ENCODE peak calls at places on chromosomes 4 and X, in ten cellular contexts. A is activated naive CD4-positive, alpha-beta T cell treated with Interleukin-2 at 50 U/mL for 16 hours; L is body of pancreas; G is C1 segment of cervical spinal cord; W is NCI-H1092; T is NCI-H1417; S is EL; U is Caki2; X is H9; I is foreskin fibroblast. Y is an unnamed sample.

GRCh38 chr4:29278580-29278979 is 1441.6 kb upstream of the PCDH7 start:
- DNase-seq in A (no peak), L (no peak), G (no peak), W (no peak), T (no peak), S (peak; percentile 80), U (no peak), X (no peak), I (peak; percentile 12), Y (peak; percentile 5)

GRCh38 chrX:153688900-153689590 is 1.3 kb downstream of the SLC6A8 start:
- DNase-seq in A (no peak), L (peak; percentile 76), G (peak; percentile 42), W (no peak), T (no peak), S (peak; percentile 43), U (no peak), X (no peak), I (peak; percentile 33), Y (no peak)

GRCh38 chrX:119391279-119391678 is 7.9 kb upstream of the SLC25A43 start:
- DNase-seq in A (no peak), L (peak; percentile 57), G (no peak), W (no peak), T (peak; percentile 25), S (peak; percentile 25), U (no peak), X (no peak), I (no peak), Y (no peak)

GRCh38 chrX:111041018-111041462 is 55.0 kb upstream of the PAK3 start:
- DNase-seq in A (no peak), L (peak; percentile 5), G (no peak), W (peak; percentile 6), T (peak; percentile 12), S (peak; percentile 73), U (no peak), X (no peak), I (peak; percentile 64), Y (peak; percentile 56)

GRCh38 chr4:113300384-113301011 is 251.0 kb downstream of the ANK2 start:
- DNase-seq in A (no peak), L (no peak), G (no peak), W (no peak), T (no peak), S (peak; percentile 14), U (peak; percentile 46), X (no peak), I (peak; percentile 62), Y (peak; percentile 80)

GRCh38 chr4:83989835-83990234 is 453.9 kb downstream of the GPAT3 start:
- DNase-seq in A (no peak), L (no peak), G (no peak), W (no peak), T (no peak), S (no peak), U (no peak), X (no peak), I (no peak), Y (no peak)

GRCh38 chrX:25180242-25180641 is 164.5 kb upstream of the ARX start:
- DNase-seq in A (no peak), L (no peak), G (no peak), W (no peak), T (no peak), S (no peak), U (no peak), X (no peak), I (no peak), Y (no peak)

GRCh38 chr4:108369035-108369655 is 200.4 kb upstream of the LEF1 start:
- DNase-seq in A (no peak), L (no peak), G (no peak), W (no peak), T (no peak), S (no peak), U (no peak), X (no peak), I (no peak), Y (no peak)

GRCh38 chr4:26964994-26965393 is 104.4 kb downstream of the STIM2 start:
- DNase-seq in A (no peak), L (no peak), G (no peak), W (no peak), T (no peak), S (no peak), U (no peak), X (no peak), I (no peak), Y (no peak)

GRCh38 chr4:74548561-74548960 is 103.6 kb downstream of the AREG start:
- DNase-seq in A (no peak), L (no peak), G (no peak), W (no peak), T (no peak), S (no peak), U (no peak), X (no peak), I (no peak), Y (no peak)

GRCh38 chr4:36332023-36332781 is 50.8 kb downstream of the DTHD1 start:
- DNase-seq in A (no peak), L (no peak), G (no peak), W (no peak), T (no peak), S (no peak), U (no peak), X (no peak), I (no peak), Y (no peak)

GRCh38 chrX:24859211-24859841 is 156.4 kb downstream of the ARX start:
- DNase-seq in A (no peak), L (peak; percentile 10), G (peak; percentile 72), W (no peak), T (no peak), S (no peak), U (no peak), X (no peak), I (no peak), Y (no peak)

GRCh38 chr4:97984545-97985131 is 158.6 kb downstream of the STPG2 start:
- DNase-seq in A (no peak), L (no peak), G (no peak), W (no peak), T (no peak), S (no peak), U (no peak), X (no peak), I (no peak), Y (no peak)

GRCh38 chr4:77052352-77052751 is 23.4 kb downstream of the CCNI start:
- DNase-seq in A (peak; percentile 63), L (peak; percentile 61), G (no peak), W (peak; percentile 11), T (peak; percentile 44), S (peak; percentile 66), U (no peak), X (peak; percentile 63), I (peak; percentile 57), Y (no peak)

GRCh38 chr4:80243274-80244018 is 23.0 kb upstream of the FGF5 start:
- DNase-seq in A (no peak), L (no peak), G (peak; percentile 99), W (peak; percentile 7), T (peak; percentile 78), S (no peak), U (no peak), X (no peak), I (no peak), Y (no peak)

GRCh38 chr4:59248313-59248712 is 1951.8 kb upstream of the ADGRL3 start:
- DNase-seq in A (no peak), L (no peak), G (no peak), W (no peak), T (no peak), S (no peak), U (no peak), X (no peak), I (no peak), Y (no peak)

GRCh38 chrX:107723501-107723900 is 52.1 kb downstream of the TSC22D3 start:
- DNase-seq in A (no peak), L (no peak), G (peak; percentile 62), W (no peak), T (no peak), S (no peak), U (no peak), X (no peak), I (no peak), Y (no peak)

GRCh38 chr4:109560687-109561452 is 824 bp downstream of the MCUB start:
- DNase-seq in A (peak; percentile 64), L (peak; percentile 25), G (no peak), W (no peak), T (peak; percentile 77), S (peak; percentile 80), U (peak; percentile 61), X (peak; percentile 53), I (peak; percentile 75), Y (peak; percentile 43)

GRCh38 chrX:64229145-64229544 is 1.3 kb downstream of the ASB12 start:
- DNase-seq in A (no peak), L (no peak), G (no peak), W (no peak), T (no peak), S (no peak), U (no peak), X (no peak), I (no peak), Y (no peak)

Y was measured in fibroblast of the conjunctiva.